ENCODE peak calls at places on chromosomes 1 and 21, in six cellular contexts. One of them, this sample, is unnamed.
A peak's percentile ranks its signal among the peaks of the same experiment; 100 is the strongest.

GRCh38 chr1:27726173-27726793 is 522 bp downstream of the FAM76A start:
- DNase-seq in endodermal cell: peak; percentile 84
- DNase-seq in PC-3: peak; percentile 28
- DNase-seq in heart right ventricle: peak; percentile 52
- DNase-seq in transverse colon: peak; percentile 54
- DNase-seq in ovary: peak; percentile 56
- DNase-seq in this sample: no peak

GRCh38 chr1:160374291-160374690 is 7.4 kb downstream of the NHLH1 start:
- DNase-seq in endodermal cell: no peak
- DNase-seq in transverse colon: no peak
- DNase-seq in heart right ventricle: no peak
- DNase-seq in PC-3: no peak
- DNase-seq in ovary: no peak
- DNase-seq in this sample: no peak

GRCh38 chr1:152565535-152566215 is 905 bp downstream of the LCE3E start:
- DNase-seq in ovary: no peak
- DNase-seq in PC-3: peak; percentile 1
- DNase-seq in heart right ventricle: no peak
- DNase-seq in endodermal cell: no peak
- DNase-seq in transverse colon: no peak
- DNase-seq in this sample: no peak

GRCh38 chr1:101139130-101139529 is 97.7 kb upstream of the S1PR1 start:
- DNase-seq in endodermal cell: no peak
- DNase-seq in PC-3: no peak
- DNase-seq in transverse colon: no peak
- DNase-seq in ovary: no peak
- DNase-seq in heart right ventricle: no peak
- DNase-seq in this sample: no peak

GRCh38 chr1:1067284-1068076 is 6.6 kb downstream of the RNF223 start:
- DNase-seq in PC-3: peak; percentile 82
- DNase-seq in endodermal cell: no peak
- DNase-seq in ovary: no peak
- DNase-seq in transverse colon: peak; percentile 28
- DNase-seq in heart right ventricle: no peak
- DNase-seq in this sample: no peak

GRCh38 chr1:23561813-23562100 is 2.5 kb upstream of the ID3 start:
- DNase-seq in transverse colon: no peak
- DNase-seq in heart right ventricle: no peak
- DNase-seq in ovary: no peak
- DNase-seq in endodermal cell: no peak
- DNase-seq in PC-3: no peak
- DNase-seq in this sample: no peak

GRCh38 chr1:151919246-151919645 is 9.9 kb upstream of the THEM4 start:
- DNase-seq in heart right ventricle: no peak
- DNase-seq in ovary: no peak
- DNase-seq in PC-3: no peak
- DNase-seq in endodermal cell: no peak
- DNase-seq in transverse colon: no peak
- DNase-seq in this sample: no peak

GRCh38 chr1:9700340-9700739 is 48.8 kb downstream of the PIK3CD start:
- DNase-seq in ovary: no peak
- DNase-seq in PC-3: peak; percentile 93
- DNase-seq in heart right ventricle: no peak
- DNase-seq in transverse colon: no peak
- DNase-seq in endodermal cell: no peak
- DNase-seq in this sample: no peak

GRCh38 chr1:7596126-7596755 is 174.9 kb upstream of the VAMP3 start:
- DNase-seq in endodermal cell: no peak
- DNase-seq in PC-3: no peak
- DNase-seq in transverse colon: no peak
- DNase-seq in ovary: no peak
- DNase-seq in heart right ventricle: no peak
- DNase-seq in this sample: no peak

GRCh38 chr1:181545385-181545784 is 62.1 kb downstream of the CACNA1E start:
- DNase-seq in heart right ventricle: no peak
- DNase-seq in PC-3: no peak
- DNase-seq in ovary: no peak
- DNase-seq in transverse colon: no peak
- DNase-seq in endodermal cell: no peak
- DNase-seq in this sample: no peak

GRCh38 chr1:92484472-92485373 is 2.0 kb downstream of the GFI1 start:
- DNase-seq in PC-3: peak; percentile 22
- DNase-seq in endodermal cell: peak; percentile 86
- DNase-seq in ovary: no peak
- DNase-seq in heart right ventricle: no peak
- DNase-seq in transverse colon: peak; percentile 69
- DNase-seq in this sample: no peak

GRCh38 chr1:81435175-81435574 is 365.6 kb upstream of the ADGRL2 start:
- DNase-seq in endodermal cell: no peak
- DNase-seq in transverse colon: no peak
- DNase-seq in ovary: no peak
- DNase-seq in heart right ventricle: no peak
- DNase-seq in PC-3: no peak
- DNase-seq in this sample: no peak

GRCh38 chr1:229192031-229192430 is 78.9 kb upstream of the RAB4A start:
- DNase-seq in heart right ventricle: no peak
- DNase-seq in PC-3: peak; percentile 68
- DNase-seq in transverse colon: no peak
- DNase-seq in endodermal cell: no peak
- DNase-seq in ovary: no peak
- DNase-seq in this sample: no peak

GRCh38 chr1:88608139-88608943 is 75.7 kb upstream of the PKN2 start:
- DNase-seq in ovary: no peak
- DNase-seq in endodermal cell: no peak
- DNase-seq in PC-3: peak; percentile 71
- DNase-seq in transverse colon: no peak
- DNase-seq in heart right ventricle: no peak
- DNase-seq in this sample: peak; percentile 59

GRCh38 chr1:43552813-43553212 is 22.1 kb downstream of the PTPRF start:
- DNase-seq in heart right ventricle: peak; percentile 57
- DNase-seq in PC-3: no peak
- DNase-seq in transverse colon: peak; percentile 74
- DNase-seq in ovary: peak; percentile 75
- DNase-seq in endodermal cell: no peak
- DNase-seq in this sample: peak; percentile 52

GRCh38 chr1:193237381-193237978 is 51.1 kb upstream of the B3GALT2 start:
- DNase-seq in PC-3: no peak
- DNase-seq in ovary: no peak
- DNase-seq in transverse colon: no peak
- DNase-seq in endodermal cell: no peak
- DNase-seq in heart right ventricle: no peak
- DNase-seq in this sample: no peak

GRCh38 chr1:3993606-3994375 is 93.7 kb upstream of the C1orf174 start:
- DNase-seq in PC-3: no peak
- DNase-seq in endodermal cell: no peak
- DNase-seq in ovary: no peak
- DNase-seq in heart right ventricle: no peak
- DNase-seq in transverse colon: no peak
- DNase-seq in this sample: no peak

GRCh38 chr1:168285419-168285790 is 4.7 kb downstream of the TBX19 start:
- DNase-seq in endodermal cell: no peak
- DNase-seq in transverse colon: no peak
- DNase-seq in heart right ventricle: no peak
- DNase-seq in ovary: no peak
- DNase-seq in PC-3: peak; percentile 85
- DNase-seq in this sample: no peak

GRCh38 chr21:14554948-14555347 is 8.8 kb upstream of the SAMSN1 start:
- DNase-seq in PC-3: peak; percentile 43
- DNase-seq in heart right ventricle: no peak
- DNase-seq in transverse colon: no peak
- DNase-seq in endodermal cell: no peak
- DNase-seq in ovary: no peak
- DNase-seq in this sample: no peak

GRCh38 chr1:28027660-28028059 is 60.8 kb downstream of the EYA3 start:
- DNase-seq in transverse colon: no peak
- DNase-seq in heart right ventricle: no peak
- DNase-seq in ovary: no peak
- DNase-seq in PC-3: no peak
- DNase-seq in endodermal cell: no peak
- DNase-seq in this sample: no peak

GRCh38 chr1:109369167-109369746 is 28.5 kb downstream of the SORT1 start:
- DNase-seq in endodermal cell: no peak
- DNase-seq in transverse colon: no peak
- DNase-seq in PC-3: no peak
- DNase-seq in ovary: no peak
- DNase-seq in heart right ventricle: no peak
- DNase-seq in this sample: no peak

DNA sequence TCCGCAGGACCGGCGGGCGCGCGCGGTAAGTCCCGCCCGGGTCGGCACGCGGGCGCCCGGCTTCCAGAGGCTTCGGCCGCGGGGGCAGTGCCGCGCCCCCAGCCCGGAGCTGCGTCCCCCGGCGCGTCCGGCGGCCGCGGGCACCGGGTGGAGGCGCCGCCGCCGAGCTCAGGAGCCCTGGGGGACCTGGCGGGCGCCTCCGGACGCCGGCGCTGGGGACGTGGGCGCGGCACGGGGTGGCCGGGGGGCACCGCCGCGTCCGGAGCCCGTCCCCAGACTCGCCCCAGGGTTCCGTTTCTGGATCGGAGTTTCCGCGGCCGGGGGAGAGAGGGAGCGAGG is 280 bp downstream of the NBL1 start:
- DNase-seq in transverse colon: no peak
- DNase-seq in endodermal cell: no peak
- DNase-seq in heart right ventricle: no peak
- DNase-seq in PC-3: no peak
- DNase-seq in ovary: no peak
- DNase-seq in this sample: no peak
- H3K4me3 ChIP-seq in transverse colon: peak overlapping the region; percentile 78
- H3K4me3 ChIP-seq in endodermal cell: peak overlapping the region; percentile 86
- H3K4me3 ChIP-seq in heart right ventricle: peak overlapping the region; percentile 58
- H3K4me3 ChIP-seq in PC-3: peak overlapping the region; percentile 100
- H3K4me3 ChIP-seq in ovary: peak overlapping the region; percentile 65
- H3K4me3 ChIP-seq in this sample: peak overlapping the region; percentile 80

GRCh38 chr1:225321784-225322183 is 106.1 kb downstream of the LBR start:
- DNase-seq in PC-3: no peak
- DNase-seq in heart right ventricle: no peak
- DNase-seq in ovary: no peak
- DNase-seq in transverse colon: no peak
- DNase-seq in endodermal cell: no peak
- DNase-seq in this sample: no peak

GRCh38 chr1:225319951-225320350 is 107.9 kb downstream of the LBR start:
- DNase-seq in PC-3: peak; percentile 67
- DNase-seq in ovary: no peak
- DNase-seq in endodermal cell: no peak
- DNase-seq in transverse colon: no peak
- DNase-seq in heart right ventricle: no peak
- DNase-seq in this sample: no peak

DNA sequence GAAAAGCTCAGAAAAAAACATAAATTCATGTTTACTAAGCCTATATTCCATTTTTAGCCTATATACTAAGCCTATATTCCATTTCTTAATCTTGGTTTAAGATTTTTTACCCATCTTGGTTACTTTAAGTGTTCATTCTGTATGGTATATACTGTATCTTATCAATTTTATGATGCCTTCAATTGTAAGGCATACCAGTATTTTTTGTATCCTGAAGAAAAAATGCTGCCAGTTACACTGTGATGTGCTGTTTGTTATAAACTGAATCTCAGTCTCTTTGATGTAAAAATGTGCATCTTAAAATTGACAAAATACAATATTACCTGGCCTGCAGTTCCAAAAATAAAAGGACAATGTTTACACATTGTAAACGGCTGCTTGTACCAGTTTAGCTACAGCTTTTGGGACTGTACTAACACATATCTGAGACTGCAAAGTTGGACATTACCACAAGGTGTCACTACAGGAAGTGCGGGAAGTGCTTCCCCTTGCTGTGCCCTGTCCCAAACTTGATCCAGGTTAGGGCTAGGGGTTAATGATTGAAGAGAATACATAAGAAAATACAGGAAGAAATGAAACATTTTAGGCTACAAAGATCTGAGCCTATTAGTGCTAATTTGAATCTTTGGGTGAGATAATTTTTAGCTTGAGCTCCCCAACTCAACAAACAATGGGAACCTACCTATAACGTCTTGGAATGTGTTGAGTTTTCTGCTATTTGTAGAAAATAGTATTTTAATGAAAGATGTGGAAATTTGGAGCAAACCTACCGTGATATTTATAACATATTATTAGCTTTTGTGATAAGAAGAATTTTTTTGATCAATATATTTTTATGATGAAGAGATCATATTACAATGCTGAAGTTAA is 108.9 kb downstream of the LBR start:
- DNase-seq in ovary: no peak
- DNase-seq in heart right ventricle: peak; percentile 10
- DNase-seq in PC-3: peak; percentile 86
- DNase-seq in transverse colon: peak; percentile 13
- DNase-seq in endodermal cell: peak; percentile 75
- DNase-seq in this sample: peak; percentile 59
- H3K36me3 ChIP-seq in ovary: no peaks in the 10 kb centered on the region
- H3K36me3 ChIP-seq in heart right ventricle: no peaks in the 10 kb centered on the region
- H3K36me3 ChIP-seq in PC-3: no peaks in the 10 kb centered on the region
- H3K36me3 ChIP-seq in transverse colon: no peaks in the 10 kb centered on the region
- H3K36me3 ChIP-seq in endodermal cell: no peaks in the 10 kb centered on the region
- H3K36me3 ChIP-seq in this sample: no peaks in the 10 kb centered on the region

DNA sequence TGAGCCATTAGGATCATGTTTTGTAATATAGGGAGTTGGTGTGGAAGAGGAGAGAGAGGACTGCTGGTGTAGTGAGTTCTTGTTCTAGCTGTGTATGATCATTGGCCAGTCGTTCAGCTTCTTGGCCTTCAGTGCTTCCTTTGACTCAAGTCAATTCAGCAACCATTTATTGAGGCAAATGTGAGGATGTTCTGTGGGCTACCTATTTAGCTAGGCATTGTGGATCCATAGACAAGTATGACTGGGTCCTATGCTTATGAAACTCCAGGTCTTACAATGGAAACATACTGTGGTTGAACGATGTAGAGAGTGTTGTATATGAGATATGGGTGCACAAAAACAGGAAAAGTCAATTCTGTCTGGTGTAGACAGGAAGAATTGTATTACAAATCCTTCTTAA is 41.7 kb downstream of the NFIA start:
- DNase-seq in endodermal cell: no peak
- DNase-seq in heart right ventricle: no peak
- DNase-seq in ovary: no peak
- DNase-seq in PC-3: no peak
- DNase-seq in transverse colon: no peak
- DNase-seq in this sample: no peak
- H3K4me1 ChIP-seq in endodermal cell: no peaks in the 10 kb centered on the region
- H3K4me1 ChIP-seq in heart right ventricle: peaks cover 57% of the 10 kb centered on the region
- H3K4me1 ChIP-seq in ovary: peaks cover 2% of the 10 kb centered on the region
- H3K4me1 ChIP-seq in PC-3: peaks cover 3% of the 10 kb centered on the region
- H3K4me1 ChIP-seq in transverse colon: peaks cover 37% of the 10 kb centered on the region
- H3K4me1 ChIP-seq in this sample: no peaks in the 10 kb centered on the region

GRCh38 chr1:19340387-19340937 is 28.3 kb downstream of the SLC66A1 start:
- DNase-seq in PC-3: no peak
- DNase-seq in ovary: no peak
- DNase-seq in heart right ventricle: no peak
- DNase-seq in endodermal cell: no peak
- DNase-seq in transverse colon: no peak
- DNase-seq in this sample: no peak

GRCh38 chr1:19336543-19336942 is 24.4 kb downstream of the SLC66A1 start:
- DNase-seq in ovary: no peak
- DNase-seq in heart right ventricle: no peak
- DNase-seq in endodermal cell: no peak
- DNase-seq in PC-3: peak; percentile 81
- DNase-seq in transverse colon: no peak
- DNase-seq in this sample: peak; percentile 20

GRCh38 chr1:19339199-19339861 is 27.2 kb downstream of the SLC66A1 start:
- DNase-seq in ovary: no peak
- DNase-seq in PC-3: no peak
- DNase-seq in transverse colon: no peak
- DNase-seq in endodermal cell: no peak
- DNase-seq in heart right ventricle: no peak
- DNase-seq in this sample: no peak

GRCh38 chr1:19337289-19337688 is 25.2 kb downstream of the SLC66A1 start:
- DNase-seq in endodermal cell: no peak
- DNase-seq in PC-3: peak; percentile 79
- DNase-seq in transverse colon: no peak
- DNase-seq in ovary: no peak
- DNase-seq in heart right ventricle: no peak
- DNase-seq in this sample: no peak

GRCh38 chr1:19338323-19338762 is 26.2 kb downstream of the SLC66A1 start:
- DNase-seq in PC-3: no peak
- DNase-seq in transverse colon: no peak
- DNase-seq in ovary: no peak
- DNase-seq in endodermal cell: peak; percentile 94
- DNase-seq in heart right ventricle: no peak
- DNase-seq in this sample: peak; percentile 55
- H3K4me3 ChIP-seq in PC-3: no peak overlapping the region
- H3K4me3 ChIP-seq in transverse colon: no peak overlapping the region
- H3K4me3 ChIP-seq in ovary: no peak overlapping the region
- H3K4me3 ChIP-seq in endodermal cell: no peak overlapping the region
- H3K4me3 ChIP-seq in heart right ventricle: no peak overlapping the region
- H3K4me3 ChIP-seq in this sample: no peak overlapping the region

This sample was measured in small intestine.